ENCODE peak calls at places on chromosomes 3 and 15, in eight cellular contexts. J is CD8-positive, alpha-beta memory T cell; T is right lobe of liver; X is ecto neural progenitor cell; W is HEK293T; F is GM12892; L is NCI-H2029; C is MV-4-11. E is an unnamed sample.

GRCh38 chr15:99437315-99438221 is 128.2 kb upstream of the MEF2A start:
- DNase-seq in J (no peak), T (no peak), X (no peak), W (no peak), F (no peak), L (no peak), C (no peak), E (no peak)

GRCh38 chr3:14439501-14440167 is 37.2 kb downstream of the SLC6A6 start:
- DNase-seq in J (no peak), T (peak; percentile 73), X (no peak), W (peak; percentile 64), F (no peak), L (peak; percentile 91), C (peak; percentile 84), E (peak; percentile 76)

GRCh38 chr3:151925876-151926275 is 52.4 kb downstream of the SUCNR1 start:
- DNase-seq in J (no peak), T (no peak), X (no peak), W (no peak), F (no peak), L (no peak), C (no peak), E (no peak)

GRCh38 chr3:37814547-37814946 is 47.1 kb upstream of the CTDSPL start:
- DNase-seq in J (no peak), T (no peak), X (no peak), W (peak; percentile 23), F (no peak), L (no peak), C (peak; percentile 36), E (no peak)

GRCh38 chr15:78752492-78753358 is 58.5 kb downstream of the ADAMTS7 start:
- DNase-seq in J (no peak), T (peak; percentile 37), X (no peak), W (no peak), F (no peak), L (no peak), C (no peak), E (no peak)

GRCh38 chr3:16130066-16130465 is 44.4 kb upstream of the GALNT15 start:
- DNase-seq in J (no peak), T (no peak), X (no peak), W (no peak), F (no peak), L (no peak), C (no peak), E (no peak)

GRCh38 chr15:68638953-68639500 is 60.2 kb downstream of the CORO2B start:
- DNase-seq in J (no peak), T (no peak), X (no peak), W (no peak), F (no peak), L (no peak), C (no peak), E (no peak)

GRCh38 chr3:149223461-149223820 is 1.8 kb upstream of the CP start:
- DNase-seq in J (no peak), T (no peak), X (no peak), W (no peak), F (no peak), L (no peak), C (no peak), E (no peak)

GRCh38 chr3:102258666-102259227 is 176.1 kb upstream of the ZPLD1 start:
- DNase-seq in J (no peak), T (no peak), X (no peak), W (no peak), F (no peak), L (no peak), C (no peak), E (no peak)

GRCh38 chr3:95705786-95706418 is 1108.5 kb upstream of the EPHA6 start:
- DNase-seq in J (peak; percentile 42), T (no peak), X (no peak), W (no peak), F (no peak), L (peak; percentile 5), C (no peak), E (no peak)

GRCh38 chr3:126959921-126960603 is 22.9 kb upstream of the PLXNA1 start:
- DNase-seq in J (no peak), T (peak; percentile 50), X (no peak), W (no peak), F (no peak), L (no peak), C (no peak), E (no peak)

E was measured in mucosa of descending colon.